ENCODE peak calls at places on chromosomes 16 and 17, in eight cellular contexts. One of them, this sample, is unnamed.

GRCh38 chr17:57939797-57940196 is 15.4 kb downstream of the CUEDC1 start:
- DNase-seq in WTC11: no peak
- DNase-seq in nephron progenitor cell: no peak
- DNase-seq in nucleus accumbens: peak
- DNase-seq in A549: no peak
- DNase-seq in hypothalamus: no peak
- DNase-seq in NCI-H510A treated with DMSO at 0.1 percent for 48 hours: peak
- DNase-seq in NCI-H460: no peak
- DNase-seq in this sample: peak

GRCh38 chr16:73011926-73012325 is 36.0 kb downstream of the ZFHX3 start:
- DNase-seq in WTC11: no peak
- DNase-seq in A549: no peak
- DNase-seq in hypothalamus: no peak
- DNase-seq in NCI-H460: no peak
- DNase-seq in NCI-H510A treated with DMSO at 0.1 percent for 48 hours: no peak
- DNase-seq in nucleus accumbens: no peak
- DNase-seq in nephron progenitor cell: no peak
- DNase-seq in this sample: peak

GRCh38 chr17:44968225-44969143 is at the start of gene C1QL1:
- DNase-seq in A549: peak
- DNase-seq in hypothalamus: peak
- DNase-seq in nephron progenitor cell: peak
- DNase-seq in NCI-H460: peak
- DNase-seq in NCI-H510A treated with DMSO at 0.1 percent for 48 hours: peak
- DNase-seq in WTC11: peak
- DNase-seq in nucleus accumbens: peak
- DNase-seq in this sample: peak

GRCh38 chr17:2195729-2196128 is 107.9 kb downstream of the SMG6 start:
- DNase-seq in A549: no peak
- DNase-seq in NCI-H460: no peak
- DNase-seq in nucleus accumbens: no peak
- DNase-seq in WTC11: no peak
- DNase-seq in hypothalamus: peak
- DNase-seq in NCI-H510A treated with DMSO at 0.1 percent for 48 hours: peak
- DNase-seq in nephron progenitor cell: no peak
- DNase-seq in this sample: peak

GRCh38 chr16:26598061-26598460 is 468.7 kb upstream of the C16orf82 start:
- DNase-seq in NCI-H460: no peak
- DNase-seq in nephron progenitor cell: no peak
- DNase-seq in nucleus accumbens: no peak
- DNase-seq in A549: no peak
- DNase-seq in NCI-H510A treated with DMSO at 0.1 percent for 48 hours: no peak
- DNase-seq in hypothalamus: no peak
- DNase-seq in WTC11: no peak
- DNase-seq in this sample: no peak

GRCh38 chr17:77462101-77462500 is 321.3 kb downstream of the SEC14L1 start:
- DNase-seq in WTC11: no peak
- DNase-seq in NCI-H510A treated with DMSO at 0.1 percent for 48 hours: no peak
- DNase-seq in hypothalamus: no peak
- DNase-seq in nucleus accumbens: no peak
- DNase-seq in NCI-H460: no peak
- DNase-seq in A549: no peak
- DNase-seq in nephron progenitor cell: no peak
- DNase-seq in this sample: no peak

GRCh38 chr17:43832168-43832975 is 574 bp downstream of the MPP3 start:
- DNase-seq in A549: peak
- DNase-seq in nephron progenitor cell: peak
- DNase-seq in WTC11: peak
- DNase-seq in hypothalamus: peak
- DNase-seq in NCI-H460: peak
- DNase-seq in nucleus accumbens: no peak
- DNase-seq in NCI-H510A treated with DMSO at 0.1 percent for 48 hours: no peak
- DNase-seq in this sample: peak

GRCh38 chr17:75573540-75573957 is 14.1 kb upstream of the MYO15B start:
- DNase-seq in WTC11: no peak
- DNase-seq in nephron progenitor cell: no peak
- DNase-seq in NCI-H510A treated with DMSO at 0.1 percent for 48 hours: no peak
- DNase-seq in A549: no peak
- DNase-seq in hypothalamus: no peak
- DNase-seq in NCI-H460: no peak
- DNase-seq in nucleus accumbens: no peak
- DNase-seq in this sample: no peak

GRCh38 chr17:2943971-2944370 is 119.4 kb downstream of the OR1D5 start:
- DNase-seq in nucleus accumbens: no peak
- DNase-seq in hypothalamus: no peak
- DNase-seq in NCI-H510A treated with DMSO at 0.1 percent for 48 hours: no peak
- DNase-seq in nephron progenitor cell: no peak
- DNase-seq in WTC11: no peak
- DNase-seq in A549: no peak
- DNase-seq in NCI-H460: no peak
- DNase-seq in this sample: no peak

GRCh38 chr16:76182092-76182635 is 95.0 kb upstream of the CNTNAP4 start:
- DNase-seq in WTC11: no peak
- DNase-seq in nephron progenitor cell: no peak
- DNase-seq in A549: no peak
- DNase-seq in NCI-H460: no peak
- DNase-seq in NCI-H510A treated with DMSO at 0.1 percent for 48 hours: no peak
- DNase-seq in nucleus accumbens: no peak
- DNase-seq in hypothalamus: no peak
- DNase-seq in this sample: no peak

GRCh38 chr17:30450125-30451027 is 26.8 kb upstream of the GOSR1 start:
- DNase-seq in NCI-H460: no peak
- DNase-seq in nephron progenitor cell: no peak
- DNase-seq in hypothalamus: no peak
- DNase-seq in nucleus accumbens: no peak
- DNase-seq in WTC11: no peak
- DNase-seq in A549: peak
- DNase-seq in NCI-H510A treated with DMSO at 0.1 percent for 48 hours: no peak
- DNase-seq in this sample: no peak

GRCh38 chr16:84199861-84200260 is 8.9 kb downstream of the ADAD2 start:
- DNase-seq in nucleus accumbens: peak
- DNase-seq in hypothalamus: peak
- DNase-seq in NCI-H510A treated with DMSO at 0.1 percent for 48 hours: no peak
- DNase-seq in A549: no peak
- DNase-seq in NCI-H460: no peak
- DNase-seq in WTC11: no peak
- DNase-seq in nephron progenitor cell: no peak
- DNase-seq in this sample: no peak

GRCh38 chr16:87317766-87318121 is 552 bp upstream of the C16orf95 start:
- DNase-seq in nucleus accumbens: peak
- DNase-seq in WTC11: no peak
- DNase-seq in hypothalamus: no peak
- DNase-seq in NCI-H460: peak
- DNase-seq in NCI-H510A treated with DMSO at 0.1 percent for 48 hours: no peak
- DNase-seq in A549: peak
- DNase-seq in nephron progenitor cell: peak
- DNase-seq in this sample: peak

GRCh38 chr17:65729207-65729606 is 167.8 kb upstream of the AXIN2 start:
- DNase-seq in nucleus accumbens: no peak
- DNase-seq in NCI-H510A treated with DMSO at 0.1 percent for 48 hours: no peak
- DNase-seq in NCI-H460: no peak
- DNase-seq in A549: no peak
- DNase-seq in nephron progenitor cell: no peak
- DNase-seq in WTC11: no peak
- DNase-seq in hypothalamus: no peak
- DNase-seq in this sample: no peak

GRCh38 chr17:37191219-37191618 is 184.6 kb upstream of the C17orf78 start:
- DNase-seq in nucleus accumbens: no peak
- DNase-seq in WTC11: no peak
- DNase-seq in NCI-H510A treated with DMSO at 0.1 percent for 48 hours: no peak
- DNase-seq in A549: no peak
- DNase-seq in NCI-H460: no peak
- DNase-seq in hypothalamus: no peak
- DNase-seq in nephron progenitor cell: no peak
- DNase-seq in this sample: no peak

GRCh38 chr17:50219939-50220465 is 18.6 kb upstream of the COL1A1 start:
- DNase-seq in A549: no peak
- DNase-seq in NCI-H460: no peak
- DNase-seq in hypothalamus: no peak
- DNase-seq in nephron progenitor cell: peak
- DNase-seq in WTC11: no peak
- DNase-seq in nucleus accumbens: no peak
- DNase-seq in NCI-H510A treated with DMSO at 0.1 percent for 48 hours: no peak
- DNase-seq in this sample: no peak

GRCh38 chr16:59356144-59356543 is 622.0 kb upstream of the GOT2 start:
- DNase-seq in NCI-H460: no peak
- DNase-seq in NCI-H510A treated with DMSO at 0.1 percent for 48 hours: no peak
- DNase-seq in nucleus accumbens: no peak
- DNase-seq in WTC11: no peak
- DNase-seq in nephron progenitor cell: no peak
- DNase-seq in hypothalamus: no peak
- DNase-seq in A549: no peak
- DNase-seq in this sample: no peak

GRCh38 chr17:59668816-59669215 is 38.4 kb downstream of the PTRH2 start:
- DNase-seq in nucleus accumbens: no peak
- DNase-seq in hypothalamus: no peak
- DNase-seq in NCI-H460: no peak
- DNase-seq in NCI-H510A treated with DMSO at 0.1 percent for 48 hours: no peak
- DNase-seq in A549: peak
- DNase-seq in WTC11: no peak
- DNase-seq in nephron progenitor cell: no peak
- DNase-seq in this sample: no peak

This sample was measured in NCI-H345.